ENCODE peak calls at places on chromosomes 7 and 10, in nine cellular contexts. T is HFF-Myc, M is astrocyte, A is tibial artery, J is NB4, P is GM12865, I is IMR-90, X is fibroblast of mammary gland, Y is ovary. O is an unnamed sample.
A peak's percentile ranks its signal among the peaks of the same experiment; 100 is the strongest.

GRCh38 chr7:120802751-120803150 is 55.2 kb downstream of the TSPAN12 start:
- DNase-seq in Y (no peak), J (no peak), M (no peak), X (no peak), I (no peak), T (no peak), P (no peak), A (no peak), O (no peak)

GRCh38 chr10:93224005-93224779 is 150.5 kb downstream of the CYP26A1 start:
- DNase-seq in J (peak; percentile 41), X (peak; percentile 9), A (no peak), T (no peak), M (no peak), Y (no peak), P (peak; percentile 31), I (no peak), O (no peak)

GRCh38 chr7:67771840-67772605 is 775.4 kb downstream of the TYW1 start:
- DNase-seq in T (no peak), J (no peak), M (no peak), A (no peak), P (no peak), I (no peak), Y (no peak), X (no peak), O (no peak)

GRCh38 chr7:130090745-130091532 is 20.6 kb downstream of the KLHDC10 start:
- DNase-seq in J (no peak), M (no peak), A (no peak), X (no peak), P (peak; percentile 59), T (no peak), I (no peak), Y (no peak), O (no peak)

GRCh38 chr7:14691597-14692203 is 210.9 kb downstream of the DGKB start:
- DNase-seq in I (peak; percentile 30), M (no peak), J (peak; percentile 48), Y (peak; percentile 24), X (peak; percentile 43), A (no peak), T (no peak), P (peak; percentile 47), O (peak; percentile 64)

GRCh38 chr10:32237644-32238345 is 109.2 kb downstream of the EPC1 start:
- DNase-seq in Y (no peak), T (no peak), X (peak; percentile 82), I (peak; percentile 76), A (no peak), M (peak; percentile 89), P (no peak), J (no peak), O (no peak)

GRCh38 chr7:151807876-151808275 is 69.0 kb downstream of the PRKAG2 start:
- DNase-seq in P (no peak), M (no peak), A (peak; percentile 59), I (no peak), J (no peak), X (no peak), T (no peak), Y (no peak), O (no peak)

GRCh38 chr10:65350619-65351018 is 1575.2 kb upstream of the LRRTM3 start:
- DNase-seq in M (no peak), I (no peak), A (no peak), P (no peak), Y (no peak), T (no peak), X (no peak), J (no peak), O (no peak)

GRCh38 chr10:129969528-129970264 is 5.6 kb upstream of the EBF3 start:
- DNase-seq in Y (no peak), I (no peak), T (no peak), A (peak; percentile 62), P (no peak), X (no peak), J (peak; percentile 9), M (no peak), O (no peak)

GRCh38 chr7:80622531-80622930 is 15.9 kb upstream of the CD36 start:
- DNase-seq in Y (no peak), J (no peak), A (no peak), T (peak; percentile 63), X (peak; percentile 67), M (peak; percentile 76), I (peak; percentile 85), P (no peak), O (no peak)

GRCh38 chr10:77121829-77122228 is 515.8 kb downstream of the KCNMA1 start:
- DNase-seq in I (no peak), Y (no peak), J (no peak), A (no peak), X (no peak), M (no peak), P (no peak), T (no peak), O (no peak)

GRCh38 chr10:29392376-29393021 is 103.6 kb downstream of the LYZL1 start:
- DNase-seq in X (peak; percentile 41), Y (no peak), T (no peak), A (no peak), M (no peak), P (peak; percentile 37), I (peak; percentile 31), J (peak; percentile 31), O (no peak)

GRCh38 chr10:92157374-92157773 is 133.5 kb downstream of the CPEB3 start:
- DNase-seq in M (no peak), P (no peak), X (no peak), I (no peak), J (no peak), Y (no peak), A (no peak), T (no peak), O (no peak)
- H3K4me3 ChIP-seq in M (no peak overlapping the region), P (no peak overlapping the region), X (no peak overlapping the region), I (no peak overlapping the region), J (no peak overlapping the region), Y (no peak overlapping the region), A (no peak overlapping the region), T (no peak overlapping the region), O (no peak overlapping the region)

DNA sequence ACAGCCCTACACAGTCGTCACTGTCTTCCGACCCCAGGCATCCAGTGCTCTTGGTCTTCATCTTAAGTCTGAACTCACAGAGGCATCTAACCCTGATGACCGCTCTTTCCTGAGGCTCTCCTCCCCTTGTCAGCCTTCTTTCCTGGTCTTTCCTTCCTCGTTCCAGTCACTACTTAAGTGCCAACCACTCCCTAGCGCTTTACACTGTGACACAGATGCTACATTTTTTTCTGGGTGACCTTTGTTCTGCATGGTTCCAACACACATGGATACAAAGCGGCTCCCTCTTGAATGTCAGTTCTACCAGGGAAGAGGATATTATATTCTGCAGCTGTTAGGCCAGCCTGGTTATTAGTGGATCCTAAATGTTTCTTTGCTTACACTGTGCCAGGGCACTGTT is 12.7 kb downstream of the YWHAG start:
- DNase-seq in X (no peak), A (no peak), M (no peak), J (no peak), I (no peak), P (no peak), T (no peak), Y (no peak), O (no peak)
- TF ChIP-seq CTCF in X (no peak), A (no peak), M (no peak), J (no peak), I (no peak), P (no peak), T (no peak), Y (no peak), O (no peak)

DNA sequence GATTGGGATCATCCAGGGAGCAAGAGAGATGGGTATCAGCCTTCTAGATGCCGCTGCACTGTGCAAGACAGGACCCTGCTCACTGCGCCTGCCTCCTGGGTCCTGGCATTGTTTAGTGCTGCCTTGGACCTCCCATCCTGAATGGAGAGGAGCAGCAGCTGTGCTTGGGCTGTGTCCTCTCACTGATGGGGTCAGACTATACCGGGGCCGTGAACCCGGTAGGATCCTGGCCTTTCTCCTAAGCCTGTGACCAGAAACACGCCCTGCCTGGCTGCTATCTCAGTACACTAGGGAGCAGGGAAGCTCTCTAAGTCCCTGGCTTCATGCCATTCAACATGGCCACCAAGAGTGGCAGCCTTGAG is 309.4 kb upstream of the ZNF32 start:
- DNase-seq in P (no peak), A (no peak), Y (no peak), X (no peak), I (no peak), T (no peak), M (no peak), J (no peak), O (no peak)
- H3K4me3 ChIP-seq in P (no peak overlapping the region), A (no peak overlapping the region), Y (no peak overlapping the region), X (no peak overlapping the region), I (no peak overlapping the region), T (no peak overlapping the region), M (no peak overlapping the region), J (no peak overlapping the region), O (no peak overlapping the region)

DNA sequence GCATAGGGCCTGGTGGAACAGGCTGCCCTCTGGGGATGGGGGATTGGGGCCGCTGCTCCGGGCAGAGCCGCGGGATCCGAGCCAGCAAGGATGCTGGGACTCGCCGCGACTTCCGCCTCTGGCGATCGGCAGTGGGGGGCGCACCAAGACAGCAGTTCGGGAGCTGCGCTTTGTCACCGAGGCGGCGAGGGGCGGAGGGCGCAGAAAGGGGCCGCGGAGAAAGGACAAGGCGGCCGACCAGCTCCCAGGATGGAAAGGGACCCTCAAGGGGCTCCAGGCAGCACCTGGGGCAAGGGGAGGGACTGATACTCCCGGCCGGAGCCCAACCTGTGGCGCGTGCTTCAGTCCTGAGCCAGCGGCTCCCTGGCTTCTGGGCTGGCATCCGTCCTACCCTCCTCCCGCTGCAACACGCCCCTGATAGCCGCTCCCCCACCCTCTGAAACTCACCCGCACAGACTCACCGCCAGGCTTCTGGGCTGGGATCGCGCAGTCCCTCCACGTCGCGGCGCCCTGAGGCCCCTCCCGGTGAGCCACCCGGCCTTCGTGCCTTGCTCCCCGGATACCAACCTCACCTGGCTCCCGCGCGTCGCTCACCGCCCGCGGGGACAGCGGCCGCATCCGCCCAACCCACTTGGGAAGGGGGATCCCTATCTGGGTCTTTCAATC is 7.1 kb upstream of the EVX1 start:
- DNase-seq in X (peak; percentile 28), A (no peak), T (no peak), J (peak; percentile 84), Y (no peak), M (no peak), I (no peak), P (peak; percentile 16), O (no peak)
- TF ChIP-seq CTCF in X (no peak), A (no peak), T (peak; percentile 45), J (peak; percentile 65), Y (no peak), M (no peak), I (peak; percentile 15), P (no peak), O (peak; percentile 53)

GRCh38 chr10:101826852-101827434 is 8.7 kb upstream of the OGA start:
- DNase-seq in P (no peak), T (no peak), J (no peak), I (no peak), A (no peak), M (no peak), Y (no peak), X (no peak), O (no peak)
- H3K4me3 ChIP-seq in P (no peak overlapping the region), T (no peak overlapping the region), J (no peak overlapping the region), I (no peak overlapping the region), A (no peak overlapping the region), M (no peak overlapping the region), Y (no peak overlapping the region), X (no peak overlapping the region), O (no peak overlapping the region)